ENCODE peak calls at places on chromosomes 1 and 21, in seven cellular contexts. K is left ventricle myocardium inferior, J is HFF-Myc, U is heart left ventricle, Y is neural progenitor cell, D is mesenchymal stem cell, W is SJSA1. F is an unnamed sample.

GRCh38 chr1:201637282-201638076 is 98.6 kb downstream of the NAV1 start:
- DNase-seq in J (peak), D (peak), U (peak), K (peak), Y (no peak), W (no peak), F (peak)

GRCh38 chr1:109185990-109186703 is 27.6 kb upstream of the SARS1 start:
- DNase-seq in J (no peak), D (no peak), U (no peak), Y (no peak), K (no peak), W (no peak), F (no peak)

GRCh38 chr1:47843781-47844555 is 153.2 kb downstream of the TRABD2B start:
- DNase-seq in W (no peak), J (no peak), U (no peak), Y (no peak), D (no peak), K (no peak), F (no peak)

GRCh38 chr1:37795340-37796110 is 1.9 kb downstream of the MANEAL start:
- DNase-seq in K (peak), D (peak), Y (peak), J (no peak), U (peak), W (peak), F (peak)

GRCh38 chr1:15852036-15852827 is 4.7 kb downstream of the SPEN start:
- DNase-seq in J (no peak), D (no peak), K (no peak), W (no peak), Y (no peak), U (no peak), F (peak)

GRCh38 chr1:210689741-210690635 is 361.3 kb downstream of the HHAT start:
- DNase-seq in Y (no peak), U (no peak), D (peak), J (no peak), W (no peak), K (no peak), F (no peak)

GRCh38 chr1:52904590-52905375 is 16.8 kb downstream of the ECHDC2 start:
- DNase-seq in J (no peak), U (peak), K (no peak), Y (peak), W (peak), D (no peak), F (peak)

GRCh38 chr1:182682898-182683501 is 1.4 kb downstream of the RGS8 start:
- DNase-seq in K (no peak), U (no peak), D (no peak), W (no peak), Y (no peak), J (no peak), F (no peak)

GRCh38 chr1:18160290-18160942 is 52.8 kb downstream of the IGSF21 start:
- DNase-seq in W (no peak), U (peak), J (no peak), D (no peak), K (peak), Y (no peak), F (no peak)

GRCh38 chr1:11311816-11312755 is 39.1 kb downstream of the UBIAD1 start:
- DNase-seq in D (no peak), Y (no peak), U (no peak), K (no peak), J (no peak), W (no peak), F (no peak)

GRCh38 chr1:110136911-110137310 is 13.4 kb upstream of the SLC6A17 start:
- DNase-seq in K (peak), Y (peak), W (no peak), D (peak), J (no peak), U (no peak), F (no peak)

GRCh38 chr1:27301052-27301422 is 20.9 kb upstream of the TMEM222 start:
- DNase-seq in J (no peak), U (no peak), D (no peak), K (no peak), W (no peak), Y (no peak), F (no peak)

GRCh38 chr1:39676951-39677350 is 5.0 kb upstream of the NT5C1A start:
- DNase-seq in K (no peak), J (no peak), Y (no peak), W (no peak), D (peak), U (no peak), F (no peak)

GRCh38 chr1:171486048-171486519 is 754 bp downstream of the PRRC2C start:
- DNase-seq in D (peak), J (peak), K (no peak), Y (no peak), U (no peak), W (peak), F (peak)

GRCh38 chr21:46393941-46394818 is 64.5 kb upstream of the DIP2A start:
- DNase-seq in D (no peak), Y (no peak), K (no peak), U (no peak), J (no peak), W (no peak), F (no peak)

GRCh38 chr21:42039911-42040351 is 29.8 kb upstream of the ZBTB21 start:
- DNase-seq in K (peak), U (no peak), W (no peak), D (peak), J (peak), Y (peak), F (peak)

GRCh38 chr1:46643368-46643775 is 24.8 kb downstream of the ATPAF1 start:
- DNase-seq in W (peak), U (no peak), K (no peak), J (peak), Y (no peak), D (peak), F (peak)

GRCh38 chr1:6491076-6491449 is 404 bp downstream of the PLEKHG5 start:
- DNase-seq in W (peak), J (no peak), K (no peak), D (no peak), Y (no peak), U (no peak), F (no peak)

GRCh38 chr1:22839806-22840205 is 129.2 kb downstream of the EPHB2 start:
- DNase-seq in U (no peak), J (no peak), Y (no peak), D (no peak), K (no peak), W (no peak), F (no peak)

GRCh38 chr1:202279806-202280205 is 61.9 kb downstream of the UBE2T start:
- DNase-seq in J (no peak), U (no peak), Y (no peak), W (peak), K (no peak), D (peak), F (no peak)

GRCh38 chr1:59008599-59009347 is 224.9 kb upstream of the JUN start:
- DNase-seq in D (peak), U (no peak), J (no peak), K (no peak), W (peak), Y (no peak), F (peak)

GRCh38 chr1:201702936-201703335 is 126.0 kb upstream of the IPO9 start:
- DNase-seq in W (no peak), D (peak), K (no peak), U (no peak), Y (peak), J (peak), F (peak)

GRCh38 chr1:7110306-7110705 is 325.1 kb downstream of the CAMTA1 start:
- DNase-seq in Y (no peak), J (no peak), U (no peak), W (no peak), K (no peak), D (no peak), F (no peak)

GRCh38 chr1:45326627-45327591 is at the start of gene HPDL:
- DNase-seq in K (peak), U (peak), W (peak), J (peak), Y (peak), D (peak), F (peak)

GRCh38 chr1:61348025-61348665 is 265.8 kb downstream of the NFIA start:
- DNase-seq in Y (no peak), U (no peak), J (no peak), W (no peak), D (no peak), K (no peak), F (no peak)

GRCh38 chr1:114341886-114342285 is 169.1 kb downstream of the TRIM33 start:
- DNase-seq in J (no peak), W (no peak), K (no peak), U (no peak), Y (no peak), D (no peak), F (no peak)

GRCh38 chr21:37139902-37140301 is 66.8 kb downstream of the TTC3 start:
- DNase-seq in Y (peak), J (no peak), K (no peak), W (peak), U (no peak), D (peak), F (peak)

GRCh38 chr1:229001467-229001866 is 266.2 kb downstream of the RHOU start:
- DNase-seq in D (no peak), U (no peak), Y (no peak), W (no peak), J (no peak), K (no peak), F (no peak)

GRCh38 chr1:229024528-229025119 is 246.3 kb upstream of the RAB4A start:
- DNase-seq in J (peak), U (no peak), W (peak), Y (no peak), D (peak), K (peak), F (peak)

GRCh38 chr21:44994581-44995171 is 54.8 kb downstream of the SLX9 start:
- DNase-seq in U (no peak), K (no peak), J (no peak), Y (no peak), W (no peak), D (no peak), F (no peak)

GRCh38 chr1:115507916-115508315 is 133.9 kb upstream of the VANGL1 start:
- DNase-seq in D (no peak), Y (no peak), W (no peak), U (no peak), K (no peak), J (no peak), F (peak)

GRCh38 chr1:50097041-50097739 is 11.5 kb upstream of the ELAVL4 start:
- DNase-seq in Y (no peak), K (no peak), U (no peak), D (no peak), W (no peak), J (no peak), F (no peak)

GRCh38 chr1:6345009-6345408 is 48.6 kb downstream of the ACOT7 start:
- DNase-seq in Y (no peak), D (no peak), J (no peak), K (no peak), W (no peak), U (no peak), F (no peak)

GRCh38 chr1:207672525-207673130 is 27.7 kb downstream of the CR1L start:
- DNase-seq in Y (peak), D (peak), W (no peak), J (peak), U (no peak), K (no peak), F (peak)

GRCh38 chr1:152170287-152170933 is 11.4 kb upstream of the RPTN start:
- DNase-seq in J (no peak), D (no peak), U (no peak), W (no peak), Y (no peak), K (no peak), F (no peak)

GRCh38 chr1:226809785-226810571 is 60.4 kb upstream of the PSEN2 start:
- DNase-seq in K (no peak), U (no peak), Y (no peak), W (no peak), J (no peak), D (peak), F (no peak)

GRCh38 chr21:41632748-41633475 is 125.0 kb upstream of the TMPRSS2 start:
- DNase-seq in Y (no peak), W (no peak), J (no peak), D (no peak), U (no peak), K (no peak), F (no peak)

GRCh38 chr1:185652348-185652747 is 81.8 kb upstream of the HMCN1 start:
- DNase-seq in U (no peak), W (no peak), D (no peak), J (no peak), Y (no peak), K (no peak), F (peak)

GRCh38 chr21:26167593-26167992 is 3.0 kb downstream of the APP start:
- DNase-seq in D (peak), U (no peak), K (no peak), J (no peak), Y (peak), W (no peak), F (no peak)
- H3K4me3 ChIP-seq in D (no peak), U (no peak), K (peak), J (peak), Y (peak), W (no peak), F (no peak)

GRCh38 chr1:117735045-117735992 is 129.5 kb downstream of the TENT5C start:
- DNase-seq in W (peak), D (peak), Y (peak), K (no peak), J (no peak), U (no peak), F (peak)
- H3K4me3 ChIP-seq in W (peak), D (no peak), Y (no peak), K (peak), J (peak), U (no peak), F (peak)

DNA sequence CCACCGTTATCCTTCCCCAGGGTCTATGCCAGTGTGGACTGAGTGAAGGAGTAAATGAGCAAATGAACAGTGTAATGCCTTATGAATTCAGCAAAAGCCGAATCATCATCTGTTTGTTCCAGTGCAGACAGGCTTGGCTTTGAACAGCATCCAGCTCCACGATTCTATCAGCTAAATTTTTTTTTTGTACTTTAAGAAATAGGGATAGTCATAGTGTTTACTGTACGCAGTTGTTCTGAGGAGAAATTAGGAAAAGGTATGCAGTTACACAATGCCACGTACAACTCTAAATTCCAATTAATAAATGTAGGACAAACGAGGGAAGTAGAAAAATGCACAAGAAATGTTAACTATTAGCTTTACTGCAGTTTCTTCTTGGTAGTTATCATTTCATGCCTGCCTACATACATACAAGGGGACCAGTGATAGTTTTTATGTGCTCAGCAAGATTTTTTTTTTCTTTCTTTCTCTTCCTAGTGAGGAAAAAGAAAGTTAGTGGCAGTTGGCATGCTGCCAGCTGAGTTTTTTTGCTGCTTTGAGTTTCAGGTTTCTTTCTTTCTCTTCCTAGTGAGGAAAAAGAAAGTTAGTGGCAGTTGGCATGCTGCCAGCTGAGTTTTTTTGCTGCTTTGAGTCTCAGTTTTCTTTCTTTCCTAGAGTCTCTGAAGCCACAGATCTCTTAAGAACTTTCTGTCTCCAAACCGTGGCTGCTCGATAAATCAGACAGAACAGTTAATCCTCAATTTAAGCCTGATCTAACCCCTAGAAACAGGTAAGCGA is at the start of gene IFI44L:
- DNase-seq in D (peak), W (peak), J (peak), Y (no peak), U (peak), K (peak), F (peak)
- H3K4me3 ChIP-seq in D (no peak), W (peak), J (peak), Y (no peak), U (peak), K (peak), F (peak)

GRCh38 chr1:180158149-180159147 is 3.8 kb downstream of the QSOX1 start:
- DNase-seq in W (no peak), J (no peak), K (no peak), U (no peak), Y (no peak), D (no peak), F (no peak)
- H3K4me3 ChIP-seq in W (no peak), J (no peak), K (no peak), U (no peak), Y (no peak), D (no peak), F (no peak)

GRCh38 chr1:9416918-9417500 is 122.3 kb upstream of the SLC25A33 start:
- DNase-seq in J (no peak), W (no peak), K (no peak), D (no peak), Y (no peak), U (no peak), F (no peak)
- H3K4me3 ChIP-seq in J (no peak), W (no peak), K (no peak), D (no peak), Y (no peak), U (no peak), F (no peak)

GRCh38 chr1:41417746-41418145 is 56.5 kb downstream of the FOXO6 start:
- DNase-seq in Y (no peak), U (no peak), J (no peak), W (no peak), D (no peak), K (no peak), F (no peak)

GRCh38 chr1:41417335-41417682 is 56.1 kb downstream of the FOXO6 start:
- DNase-seq in W (no peak), D (no peak), J (no peak), K (no peak), U (no peak), Y (no peak), F (no peak)

GRCh38 chr1:41414716-41415306 is 53.6 kb downstream of the FOXO6 start:
- DNase-seq in W (no peak), U (no peak), J (no peak), Y (no peak), D (no peak), K (no peak), F (no peak)

GRCh38 chr1:41416552-41417334 is 55.5 kb downstream of the FOXO6 start:
- DNase-seq in U (peak), Y (peak), K (peak), W (peak), D (peak), J (no peak), F (peak)

DNA sequence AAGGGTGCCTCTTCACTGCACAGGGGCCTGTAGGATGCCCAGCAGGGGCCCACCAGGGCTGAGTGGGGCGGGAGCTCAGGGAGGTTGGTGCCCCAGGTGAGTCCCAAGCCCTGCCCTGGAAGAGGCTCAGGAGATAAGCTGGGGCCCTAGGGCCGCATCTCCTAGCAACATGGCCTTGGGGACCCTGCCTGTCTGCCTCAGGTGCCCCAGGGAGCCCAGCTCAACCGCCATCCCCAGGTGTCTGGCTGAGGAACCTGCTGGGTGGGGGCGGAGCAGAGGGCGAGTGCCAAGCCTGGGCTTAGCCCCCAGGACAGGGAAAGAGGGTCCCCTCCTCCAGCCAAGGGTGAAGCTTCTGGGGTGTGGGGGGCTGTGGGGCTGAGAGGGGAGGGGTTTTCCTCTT is 54.8 kb downstream of the FOXO6 start:
- DNase-seq in J (no peak), W (no peak), Y (no peak), K (no peak), D (no peak), U (no peak), F (no peak)
- H3K4me3 ChIP-seq in J (no peak), W (no peak), Y (no peak), K (no peak), D (no peak), U (no peak), F (no peak)

DNA sequence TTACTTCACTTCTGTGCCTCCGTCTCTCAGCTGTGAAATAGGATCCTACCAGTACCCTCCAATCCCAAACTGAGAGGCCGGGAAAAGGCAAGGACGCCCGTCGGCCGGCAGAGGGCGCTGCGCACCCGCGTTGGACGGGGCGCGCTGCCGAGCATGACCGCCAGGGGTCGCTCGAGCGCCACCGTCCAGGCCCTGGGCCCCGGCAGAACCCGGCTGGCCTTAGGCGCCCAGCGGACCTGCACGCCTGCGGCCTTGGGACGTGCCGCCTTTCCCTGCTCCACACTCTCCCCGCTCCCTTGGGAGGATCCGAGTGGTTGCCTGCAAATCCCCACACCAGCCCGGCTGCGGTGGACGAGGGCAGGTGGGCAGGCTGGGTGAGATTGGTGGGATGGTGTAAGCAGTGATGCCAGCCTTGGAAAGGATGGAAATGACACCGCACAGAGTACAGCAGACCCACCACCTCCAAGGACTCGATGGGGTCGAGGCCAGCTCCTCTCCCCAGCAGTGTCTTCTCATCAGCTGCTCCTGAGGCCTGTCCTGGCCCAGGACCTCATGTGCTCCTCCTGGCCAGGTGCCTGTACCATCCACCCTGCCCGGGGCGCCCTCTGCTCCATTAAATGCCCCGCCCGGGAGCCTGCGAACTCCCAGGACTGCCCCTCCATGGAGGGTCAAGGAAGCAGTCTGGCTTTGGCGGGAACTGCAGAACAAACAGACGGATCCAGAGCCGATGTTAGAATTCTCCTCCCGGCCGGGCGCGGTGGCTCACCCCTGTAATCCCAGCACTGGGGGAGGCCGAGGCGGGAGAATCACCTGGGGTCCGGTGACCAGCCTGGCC is 47.4 kb upstream of the LBR start:
- DNase-seq in W (peak), Y (peak), J (no peak), U (peak), D (peak), K (peak), F (peak)
- H3K4me3 ChIP-seq in W (no peak), Y (no peak), J (no peak), U (no peak), D (no peak), K (peak), F (no peak)

GRCh38 chr1:203301331-203301668 is 4.0 kb upstream of the BTG2 start:
- DNase-seq in K (no peak), U (no peak), J (no peak), D (no peak), W (no peak), Y (no peak), F (no peak)

GRCh38 chr1:203304391-203304918 is 864 bp upstream of the BTG2 start:
- DNase-seq in D (no peak), Y (no peak), K (no peak), W (no peak), J (no peak), U (peak), F (no peak)

GRCh38 chr1:203300441-203301330 is 4.6 kb upstream of the BTG2 start:
- DNase-seq in Y (no peak), D (no peak), K (no peak), J (no peak), U (no peak), W (no peak), F (no peak)

GRCh38 chr1:203302461-203302860 is 2.9 kb upstream of the BTG2 start:
- DNase-seq in U (no peak), K (no peak), Y (no peak), D (no peak), W (no peak), J (no peak), F (no peak)

GRCh38 chr1:203302894-203303293 is 2.4 kb upstream of the BTG2 start:
- DNase-seq in K (no peak), U (no peak), J (no peak), Y (no peak), D (no peak), W (no peak), F (no peak)
- H3K4me3 ChIP-seq in K (no peak), U (no peak), J (no peak), Y (no peak), D (no peak), W (no peak), F (no peak)

GRCh38 chr1:87132664-87133000 is 196.0 kb upstream of the LMO4 start:
- DNase-seq in U (no peak), W (no peak), J (no peak), D (no peak), Y (no peak), K (no peak), F (no peak)
- H3K4me3 ChIP-seq in U (no peak), W (no peak), J (no peak), D (no peak), Y (no peak), K (peak), F (no peak)